ENCODE peak calls at places on chromosomes 12 and 14, in seven cellular contexts. U is A549; J is AG10803; F is stimulated activated CD4-positive, alpha-beta T cell treated with anti-CD3 and anti-CD28 coated beads, Interleukin-2, amount 100 ng/mL, for 48 hours; X is GM12891; D is small intestine; Q is colonic mucosa. W is an unnamed sample.

GRCh38 chr12:76848132-76848531 is 30.7 kb downstream of the CSRP2 start:
- DNase-seq in Q (no peak), J (no peak), D (no peak), U (no peak), X (no peak), F (no peak), W (no peak)

GRCh38 chr12:19546611-19547162 is 107.4 kb downstream of the AEBP2 start:
- DNase-seq in D (no peak), F (no peak), X (no peak), U (no peak), J (peak; percentile 72), Q (no peak), W (no peak)

GRCh38 chr14:104378636-104379225 is 200.8 kb upstream of the C14orf180 start:
- DNase-seq in Q (no peak), U (no peak), D (no peak), X (no peak), F (no peak), J (no peak), W (no peak)

GRCh38 chr12:72346331-72346944 is 74.3 kb downstream of the TRHDE start:
- DNase-seq in Q (peak; percentile 62), X (no peak), D (peak; percentile 80), F (peak; percentile 18), J (peak; percentile 61), U (peak; percentile 1), W (peak; percentile 13)

GRCh38 chr12:121858662-121859572 is at the start of gene HPD:
- DNase-seq in X (no peak), J (peak; percentile 82), Q (peak; percentile 46), U (no peak), F (no peak), D (peak; percentile 11), W (peak; percentile 88)

GRCh38 chr14:94761348-94761998 is 8.4 kb downstream of the GSC start:
- DNase-seq in U (no peak), J (peak; percentile 55), D (no peak), F (no peak), X (no peak), Q (no peak), W (no peak)

GRCh38 chr12:76018111-76018510 is 13.5 kb downstream of the PHLDA1 start:
- DNase-seq in J (peak; percentile 61), D (no peak), Q (no peak), F (no peak), X (no peak), U (no peak), W (no peak)

GRCh38 chr14:72164420-72165150 is 232.4 kb downstream of the RGS6 start:
- DNase-seq in Q (no peak), F (no peak), U (no peak), X (no peak), J (no peak), D (no peak), W (no peak)

GRCh38 chr14:29587761-29588160 is 339.9 kb downstream of the PRKD1 start:
- DNase-seq in U (no peak), X (no peak), J (no peak), Q (no peak), F (no peak), D (no peak), W (no peak)

GRCh38 chr12:19183121-19183838 is 53.7 kb downstream of the PLEKHA5 start:
- DNase-seq in U (no peak), Q (no peak), X (no peak), F (no peak), D (no peak), J (peak; percentile 40), W (no peak)

W was measured in HTR-8/SVneo.